ENCODE peak calls at places on chromosomes 4 and X, in eight cellular contexts. F is H1, C is HCT116, M is A549, B is HepG2, A is K562, X is endothelial cell of umbilical vein, W is GM12878. E is an unnamed sample.
A peak's percentile ranks its signal among the peaks of the same experiment; 100 is the strongest.

GRCh38 chr4:186840222-186840701 is 116.6 kb upstream of the FAT1 start:
- DNase-seq in F (no peak), C (peak; percentile 81), M (no peak), B (no peak), A (peak; percentile 59), X (no peak), W (no peak), E (no peak)

GRCh38 chr4:64617813-64618212 is 208.6 kb upstream of the TECRL start:
- DNase-seq in F (no peak), C (no peak), M (peak; percentile 15), B (no peak), A (no peak), X (no peak), W (no peak), E (peak; percentile 8)

GRCh38 chrX:11499076-11500044 is 166.4 kb downstream of the ARHGAP6 start:
- DNase-seq in F (no peak), C (no peak), M (no peak), B (no peak), A (no peak), X (peak; percentile 42), W (no peak), E (no peak)

GRCh38 chr4:48570646-48571220 is 80.7 kb downstream of the ZAR1 start:
- DNase-seq in F (no peak), C (no peak), M (no peak), B (no peak), A (no peak), X (no peak), W (no peak), E (no peak)

GRCh38 chr4:1116837-1117236 is 3.5 kb upstream of the RNF212 start:
- DNase-seq in F (no peak), C (no peak), M (no peak), B (no peak), A (no peak), X (no peak), W (no peak), E (peak; percentile 22)

GRCh38 chr4:76311896-76312331 is 5.4 kb downstream of the STBD1 start:
- DNase-seq in F (no peak), C (no peak), M (no peak), B (no peak), A (no peak), X (no peak), W (no peak), E (peak; percentile 64)

GRCh38 chr4:133776503-133776902 is 425.1 kb downstream of the PABPC4L start:
- DNase-seq in F (no peak), C (no peak), M (no peak), B (no peak), A (no peak), X (no peak), W (no peak), E (no peak)

GRCh38 chr4:27242217-27242616 is 381.6 kb downstream of the STIM2 start:
- DNase-seq in F (no peak), C (no peak), M (no peak), B (no peak), A (no peak), X (no peak), W (no peak), E (no peak)

GRCh38 chrX:132086717-132087116 is 41.1 kb downstream of the FRMD7 start:
- DNase-seq in F (no peak), C (no peak), M (no peak), B (no peak), A (no peak), X (peak; percentile 47), W (no peak), E (no peak)

GRCh38 chrX:40552768-40553167 is 28.0 kb upstream of the ATP6AP2 start:
- DNase-seq in F (no peak), C (no peak), M (peak; percentile 24), B (no peak), A (no peak), X (no peak), W (no peak), E (peak; percentile 26)

GRCh38 chr4:39568805-39569204 is 41.6 kb upstream of the UGDH start:
- DNase-seq in F (no peak), C (no peak), M (no peak), B (no peak), A (no peak), X (no peak), W (peak; percentile 31), E (peak; percentile 18)

GRCh38 chrX:84188320-84188834 is 378 bp upstream of the RPS6KA6 start:
- DNase-seq in F (peak; percentile 34), C (no peak), M (peak; percentile 79), B (no peak), A (no peak), X (peak; percentile 53), W (no peak), E (no peak)

GRCh38 chr4:3522651-3523050 is 9.6 kb downstream of the LRPAP1 start:
- DNase-seq in F (no peak), C (no peak), M (no peak), B (no peak), A (no peak), X (no peak), W (no peak), E (no peak)

GRCh38 chr4:143616771-143617170 is 83.7 kb downstream of the FREM3 start:
- DNase-seq in F (no peak), C (no peak), M (no peak), B (no peak), A (no peak), X (no peak), W (peak; percentile 48), E (peak; percentile 67)

GRCh38 chr4:5678977-5679376 is 29.4 kb downstream of the EVC2 start:
- DNase-seq in F (no peak), C (no peak), M (no peak), B (no peak), A (no peak), X (no peak), W (no peak), E (no peak)

DNA sequence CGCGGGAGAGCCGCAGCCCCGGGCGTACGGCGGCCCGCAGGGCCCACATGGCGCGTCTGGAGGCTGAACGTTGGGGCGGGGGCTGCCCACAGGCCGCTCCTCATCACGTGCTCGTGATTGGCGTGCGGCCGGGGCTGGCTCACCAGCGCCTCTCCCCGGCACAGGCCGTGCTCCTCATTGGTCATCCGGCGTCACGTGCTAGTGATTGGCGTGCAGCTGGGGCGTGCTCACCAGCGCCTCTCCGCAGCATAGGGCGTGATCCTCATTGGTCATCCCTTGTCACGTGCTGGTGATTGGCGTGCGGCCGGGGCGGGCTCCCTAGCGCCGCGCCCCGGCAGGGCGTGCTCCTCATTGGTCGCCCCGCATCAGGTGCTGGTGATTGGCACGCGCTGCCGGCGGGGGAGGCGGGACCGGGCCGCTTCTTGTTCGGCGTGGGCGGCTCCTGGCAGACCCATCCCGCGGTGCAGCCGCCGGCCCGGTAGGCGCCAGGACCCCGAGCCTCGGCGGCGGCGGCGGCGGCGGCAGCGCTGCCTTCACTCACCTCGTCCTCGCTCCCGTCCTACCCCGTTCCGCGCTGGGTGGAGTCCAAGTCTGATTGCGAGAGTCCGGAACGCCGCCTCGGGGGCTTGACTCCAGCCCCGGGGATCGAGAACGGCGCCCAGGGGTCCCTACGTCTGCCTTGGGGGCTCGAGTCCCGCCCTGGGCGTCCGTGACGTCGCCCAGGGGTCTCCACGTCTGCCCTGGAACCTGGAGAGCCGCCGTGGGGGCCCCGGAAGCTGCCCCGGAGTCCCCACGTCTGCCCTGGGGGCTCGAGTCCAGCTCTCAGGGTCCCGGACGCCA is at the start of gene GTPBP6:
- DNase-seq in F (peak; percentile 99), C (peak; percentile 95), M (peak; percentile 100), B (peak; percentile 98), A (peak; percentile 76), X (peak; percentile 100), W (peak; percentile 99), E (peak; percentile 97)
- TF ChIP-seq POLR2A in F (no peak), C (peak; percentile 8), M (no peak), B (no peak), A (peak; percentile 67), X (peak; percentile 78), W (peak; percentile 85), E (peak; percentile 52)

GRCh38 chr4:180057891-180058643 is 2185.1 kb upstream of the TENM3 start:
- DNase-seq in F (no peak), C (no peak), M (peak; percentile 2), B (no peak), A (no peak), X (no peak), W (no peak), E (peak; percentile 48)
- TF ChIP-seq MAX in F (no peak), C (no peak), M (no peak), B (no peak), A (no peak), X (no peak), W (no peak), E (no peak)

GRCh38 chr4:147734496-147734895 is 2.6 kb downstream of the ARHGAP10 start:
- DNase-seq in F (no peak), C (no peak), M (no peak), B (no peak), A (no peak), X (no peak), W (no peak), E (no peak)

GRCh38 chr4:147733614-147734344 is 1.9 kb downstream of the ARHGAP10 start:
- DNase-seq in F (no peak), C (no peak), M (no peak), B (no peak), A (no peak), X (peak; percentile 14), W (no peak), E (no peak)

GRCh38 chr4:147730333-147730732 is 1.6 kb upstream of the ARHGAP10 start:
- DNase-seq in F (no peak), C (no peak), M (no peak), B (peak; percentile 15), A (no peak), X (no peak), W (no peak), E (no peak)

GRCh38 chr4:147732516-147733193 is 767 bp downstream of the ARHGAP10 start:
- DNase-seq in F (no peak), C (no peak), M (no peak), B (no peak), A (peak; percentile 20), X (peak; percentile 44), W (no peak), E (no peak)

DNA sequence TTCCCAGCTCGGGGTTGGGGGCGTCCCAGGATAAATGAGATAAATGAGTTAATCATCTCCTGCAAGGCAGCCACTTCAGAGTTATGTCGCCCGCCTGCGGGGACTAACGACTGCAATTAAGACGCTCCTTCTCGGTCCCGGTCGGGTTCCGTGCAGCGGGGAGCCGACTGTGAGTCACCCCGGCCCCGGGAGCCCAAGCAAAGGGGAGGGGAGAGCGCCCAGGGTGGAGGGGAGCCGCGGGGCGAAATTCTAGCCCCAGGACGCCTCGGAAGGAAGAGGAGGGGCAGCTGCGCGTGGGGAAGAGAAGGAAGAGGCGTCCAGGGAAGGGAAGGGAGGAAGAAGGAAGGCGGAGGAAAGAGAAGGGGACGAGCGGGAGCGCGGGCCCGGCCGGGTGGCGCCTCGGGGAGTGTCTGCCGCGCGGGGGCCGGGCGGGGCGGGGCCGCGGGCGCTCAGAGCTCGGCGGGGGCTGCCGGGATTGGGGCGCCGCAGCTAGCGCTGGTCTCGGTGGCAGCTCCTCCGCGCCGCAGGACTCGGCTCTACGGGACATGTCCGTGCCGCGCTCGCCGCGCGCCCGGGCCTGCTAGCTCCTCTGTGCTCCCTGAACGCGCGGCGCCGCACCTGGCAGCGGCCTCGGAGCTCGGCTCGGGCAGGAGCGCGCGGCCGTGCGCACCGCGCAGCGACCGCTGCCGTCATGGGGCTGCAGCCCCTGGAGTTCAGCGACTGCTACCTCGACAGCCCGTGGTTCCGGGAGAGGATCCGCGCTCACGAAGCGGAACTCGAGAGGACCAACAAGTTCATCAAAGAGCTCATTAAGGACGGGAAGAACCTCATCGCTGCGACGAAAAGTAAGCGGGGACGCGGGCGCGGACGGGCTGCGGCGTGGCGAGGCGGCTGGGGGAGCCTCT is at the start of gene ARHGAP10:
- DNase-seq in F (no peak), C (no peak), M (peak; percentile 64), B (no peak), A (peak; percentile 54), X (peak; percentile 78), W (no peak), E (peak; percentile 61)
- TF ChIP-seq POLR2A in F (no peak), C (peak; percentile 53), M (peak; percentile 44), B (no peak), A (no peak), X (peak; percentile 86), W (peak; percentile 78), E (no peak)

GRCh38 chr4:80189581-80189955 is 7.7 kb upstream of the PRDM8 start:
- DNase-seq in F (no peak), C (no peak), M (no peak), B (no peak), A (no peak), X (no peak), W (no peak), E (no peak)
- TF ChIP-seq MAX in F (no peak), C (no peak), M (no peak), B (no peak), A (no peak), X (no peak), W (no peak), E (no peak)